ENCODE peak calls at places on chromosomes 3 and 15, in four cellular contexts. One of them, this sample, is unnamed. For H3K4me1, the result is how much of the 10 kb centered on the place peaks cover.

GRCh38 chr3:116020495-116020894 is 397.2 kb downstream of the GAP43 start:
- DNase-seq in fibroblast of lung: no peak
- DNase-seq in stomach: no peak
- DNase-seq in mucosa of descending colon: no peak
- DNase-seq in this sample: no peak

GRCh38 chr15:76059320-76060097 is at the start of gene TMEM266:
- DNase-seq in stomach: peak
- DNase-seq in fibroblast of lung: peak
- DNase-seq in mucosa of descending colon: peak
- DNase-seq in this sample: no peak

GRCh38 chr3:135310317-135310716 is 515.3 kb downstream of the EPHB1 start:
- DNase-seq in mucosa of descending colon: no peak
- DNase-seq in stomach: no peak
- DNase-seq in fibroblast of lung: no peak
- DNase-seq in this sample: no peak

GRCh38 chr15:64343222-64343621 is 12.8 kb downstream of the CSNK1G1 start:
- DNase-seq in fibroblast of lung: no peak
- DNase-seq in stomach: no peak
- DNase-seq in mucosa of descending colon: no peak
- DNase-seq in this sample: no peak

GRCh38 chr15:57375827-57376694 is at the start of gene CGNL1:
- DNase-seq in fibroblast of lung: no peak
- DNase-seq in mucosa of descending colon: peak
- DNase-seq in stomach: peak
- DNase-seq in this sample: peak

GRCh38 chr3:128996200-128996599 is 2.3 kb upstream of the CFAP92 start:
- DNase-seq in stomach: no peak
- DNase-seq in mucosa of descending colon: no peak
- DNase-seq in fibroblast of lung: no peak
- DNase-seq in this sample: no peak

GRCh38 chr15:93212578-93212977 is 123.6 kb upstream of the RGMA start:
- DNase-seq in fibroblast of lung: no peak
- DNase-seq in mucosa of descending colon: no peak
- DNase-seq in stomach: no peak
- DNase-seq in this sample: no peak

GRCh38 chr15:84921121-84921520 is 36.7 kb downstream of the SLC28A1 start:
- DNase-seq in fibroblast of lung: no peak
- DNase-seq in stomach: no peak
- DNase-seq in mucosa of descending colon: no peak
- DNase-seq in this sample: no peak

GRCh38 chr3:61570813-61571212 is 9.4 kb downstream of the PTPRG start:
- DNase-seq in fibroblast of lung: no peak
- DNase-seq in mucosa of descending colon: no peak
- DNase-seq in stomach: no peak
- DNase-seq in this sample: no peak

GRCh38 chr15:68770206-68770605 is 50.5 kb downstream of the ANP32A start:
- DNase-seq in stomach: no peak
- DNase-seq in mucosa of descending colon: no peak
- DNase-seq in fibroblast of lung: no peak
- DNase-seq in this sample: no peak

GRCh38 chr15:68768321-68768720 is 52.4 kb downstream of the ANP32A start:
- DNase-seq in fibroblast of lung: peak
- DNase-seq in mucosa of descending colon: no peak
- DNase-seq in stomach: no peak
- DNase-seq in this sample: no peak

GRCh38 chr15:68773036-68773435 is 47.7 kb downstream of the ANP32A start:
- DNase-seq in fibroblast of lung: no peak
- DNase-seq in mucosa of descending colon: no peak
- DNase-seq in stomach: no peak
- DNase-seq in this sample: no peak

GRCh38 chr15:68767833-68768232 is 52.9 kb downstream of the ANP32A start:
- DNase-seq in fibroblast of lung: no peak
- DNase-seq in mucosa of descending colon: no peak
- DNase-seq in stomach: no peak
- DNase-seq in this sample: no peak

DNA sequence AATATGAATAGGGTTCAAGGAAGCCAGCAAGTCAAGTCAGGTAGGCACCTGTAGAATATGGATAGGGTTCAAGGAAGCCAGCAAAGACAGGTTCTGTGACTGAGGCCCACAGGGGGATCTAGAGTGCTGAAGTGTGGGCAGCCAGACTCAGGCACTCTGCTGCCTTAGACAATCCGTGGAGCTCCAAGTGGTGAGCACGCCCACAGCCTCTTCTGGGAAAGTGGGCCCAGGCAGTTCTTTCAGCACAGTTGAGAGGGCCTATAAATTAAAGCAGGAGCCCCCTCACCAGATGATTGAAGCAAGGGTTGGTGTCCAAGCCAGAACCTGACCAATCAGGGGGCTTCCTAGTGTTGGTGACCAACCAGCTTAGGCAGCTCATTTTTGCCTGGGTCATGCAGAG is 51.0 kb downstream of the ANP32A start:
- DNase-seq in fibroblast of lung: no peak
- DNase-seq in stomach: no peak
- DNase-seq in mucosa of descending colon: no peak
- DNase-seq in this sample: no peak
- H3K4me1 ChIP-seq in fibroblast of lung: under half
- H3K4me1 ChIP-seq in stomach: under half
- H3K4me1 ChIP-seq in mucosa of descending colon: under half
- H3K4me1 ChIP-seq in this sample: under half

DNA sequence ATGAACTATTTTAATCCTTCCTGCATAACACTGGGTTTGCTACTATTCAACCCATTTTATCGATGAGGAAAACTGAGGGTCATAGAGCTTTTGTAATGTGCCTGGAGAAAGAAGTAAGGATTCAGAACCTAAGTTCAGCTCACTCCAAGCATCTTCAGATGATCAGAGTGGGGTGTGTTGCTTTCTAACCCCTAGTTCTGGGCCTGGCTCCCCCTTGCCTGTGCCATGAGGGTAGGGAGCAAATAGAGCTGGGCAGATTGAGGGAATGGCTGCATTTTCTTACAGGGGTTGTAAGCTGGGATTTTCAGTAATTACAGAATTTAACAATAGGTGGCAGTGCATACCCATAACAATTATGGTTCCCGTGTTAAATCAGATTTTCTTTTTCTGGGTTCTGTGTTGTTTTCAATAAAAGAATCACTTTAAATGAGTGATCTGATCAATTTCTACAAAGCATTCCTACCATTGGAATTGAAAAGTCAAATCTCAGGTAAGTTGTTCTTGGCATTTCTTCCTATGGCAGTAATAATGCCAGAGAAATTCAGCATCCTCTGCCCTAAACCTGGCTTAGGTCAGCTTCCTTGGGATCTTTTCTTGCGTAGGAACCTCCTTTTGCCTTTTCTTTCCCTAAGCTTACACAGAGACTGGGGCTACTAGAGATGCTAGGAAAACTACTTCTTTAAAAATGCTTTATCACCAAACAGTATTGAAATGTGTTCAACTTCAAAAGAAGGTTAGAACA is 103.8 kb upstream of the IL12A start:
- DNase-seq in fibroblast of lung: peak
- DNase-seq in mucosa of descending colon: no peak
- DNase-seq in stomach: no peak
- DNase-seq in this sample: peak
- H3K4me1 ChIP-seq in fibroblast of lung: under half
- H3K4me1 ChIP-seq in mucosa of descending colon: under half
- H3K4me1 ChIP-seq in stomach: under half
- H3K4me1 ChIP-seq in this sample: under half

GRCh38 chr3:184563941-184564684 is 2.5 kb downstream of the EPHB3 start:
- DNase-seq in mucosa of descending colon: peak
- DNase-seq in fibroblast of lung: no peak
- DNase-seq in stomach: no peak
- DNase-seq in this sample: no peak

GRCh38 chr3:184561329-184562145 is at the start of gene EPHB3:
- DNase-seq in stomach: peak
- DNase-seq in mucosa of descending colon: peak
- DNase-seq in fibroblast of lung: peak
- DNase-seq in this sample: peak

GRCh38 chr3:184562146-184562861 is 719 bp downstream of the EPHB3 start:
- DNase-seq in fibroblast of lung: no peak
- DNase-seq in stomach: no peak
- DNase-seq in mucosa of descending colon: peak
- DNase-seq in this sample: no peak

GRCh38 chr3:184563569-184563925 is 2.0 kb downstream of the EPHB3 start:
- DNase-seq in mucosa of descending colon: no peak
- DNase-seq in stomach: no peak
- DNase-seq in fibroblast of lung: no peak
- DNase-seq in this sample: no peak

GRCh38 chr3:184562875-184563568 is 1.4 kb downstream of the EPHB3 start:
- DNase-seq in mucosa of descending colon: peak
- DNase-seq in stomach: no peak
- DNase-seq in fibroblast of lung: no peak
- DNase-seq in this sample: no peak
- H3K4me1 ChIP-seq in mucosa of descending colon: half or more
- H3K4me1 ChIP-seq in stomach: half or more
- H3K4me1 ChIP-seq in fibroblast of lung: under half
- H3K4me1 ChIP-seq in this sample: under half

GRCh38 chr15:48191574-48192225 is at the start of gene CTXN2:
- DNase-seq in mucosa of descending colon: peak
- DNase-seq in fibroblast of lung: peak
- DNase-seq in stomach: no peak
- DNase-seq in this sample: no peak

GRCh38 chr15:48185527-48185926 is 5.9 kb upstream of the CTXN2 start:
- DNase-seq in stomach: no peak
- DNase-seq in fibroblast of lung: peak
- DNase-seq in mucosa of descending colon: no peak
- DNase-seq in this sample: no peak

GRCh38 chr15:48186271-48186670 is 5.2 kb upstream of the CTXN2 start:
- DNase-seq in mucosa of descending colon: no peak
- DNase-seq in stomach: no peak
- DNase-seq in fibroblast of lung: no peak
- DNase-seq in this sample: no peak

GRCh38 chr15:48190932-48191573 is 412 bp upstream of the CTXN2 start:
- DNase-seq in fibroblast of lung: peak
- DNase-seq in stomach: peak
- DNase-seq in mucosa of descending colon: peak
- DNase-seq in this sample: peak
- H3K4me1 ChIP-seq in fibroblast of lung: under half
- H3K4me1 ChIP-seq in stomach: under half
- H3K4me1 ChIP-seq in mucosa of descending colon: under half
- H3K4me1 ChIP-seq in this sample: under half

GRCh38 chr3:29334652-29335189 is 53.9 kb downstream of the RBMS3 start:
- DNase-seq in mucosa of descending colon: no peak
- DNase-seq in fibroblast of lung: no peak
- DNase-seq in stomach: no peak
- DNase-seq in this sample: no peak

GRCh38 chr3:29337565-29337964 is 56.7 kb downstream of the RBMS3 start:
- DNase-seq in mucosa of descending colon: no peak
- DNase-seq in stomach: no peak
- DNase-seq in fibroblast of lung: no peak
- DNase-seq in this sample: no peak

GRCh38 chr3:29335921-29336320 is 55.0 kb downstream of the RBMS3 start:
- DNase-seq in mucosa of descending colon: no peak
- DNase-seq in fibroblast of lung: peak
- DNase-seq in stomach: no peak
- DNase-seq in this sample: no peak

GRCh38 chr3:29333520-29333919 is 52.6 kb downstream of the RBMS3 start:
- DNase-seq in fibroblast of lung: no peak
- DNase-seq in mucosa of descending colon: no peak
- DNase-seq in stomach: no peak
- DNase-seq in this sample: no peak

GRCh38 chr3:29335438-29335837 is 54.6 kb downstream of the RBMS3 start:
- DNase-seq in fibroblast of lung: peak
- DNase-seq in mucosa of descending colon: peak
- DNase-seq in stomach: peak
- DNase-seq in this sample: no peak
- H3K4me1 ChIP-seq in fibroblast of lung: under half
- H3K4me1 ChIP-seq in mucosa of descending colon: under half
- H3K4me1 ChIP-seq in stomach: under half
- H3K4me1 ChIP-seq in this sample: under half

GRCh38 chr3:194496217-194496881 is 9.5 kb upstream of the ATP13A3 start:
- DNase-seq in mucosa of descending colon: no peak
- DNase-seq in fibroblast of lung: no peak
- DNase-seq in stomach: no peak
- DNase-seq in this sample: peak
- H3K4me1 ChIP-seq in mucosa of descending colon: under half
- H3K4me1 ChIP-seq in fibroblast of lung: under half
- H3K4me1 ChIP-seq in stomach: under half
- H3K4me1 ChIP-seq in this sample: half or more

GRCh38 chr3:167694121-167694520 is 40.4 kb upstream of the WDR49 start:
- DNase-seq in fibroblast of lung: no peak
- DNase-seq in stomach: no peak
- DNase-seq in mucosa of descending colon: no peak
- DNase-seq in this sample: no peak
- H3K4me1 ChIP-seq in fibroblast of lung: under half
- H3K4me1 ChIP-seq in stomach: under half
- H3K4me1 ChIP-seq in mucosa of descending colon: under half
- H3K4me1 ChIP-seq in this sample: under half